ENCODE peak calls at places on chromosomes 7 and 10, in eight cellular contexts. One of them, this sample, is unnamed.

GRCh38 chr10:124717911-124718734 is 26.1 kb downstream of the FAM53B start:
- DNase-seq in prostate gland: no peak
- DNase-seq in stomach: no peak
- DNase-seq in suprapubic skin: peak
- DNase-seq in IMR-90: no peak
- DNase-seq in transverse colon: no peak
- DNase-seq in gastrocnemius medialis: no peak
- DNase-seq in A549: no peak
- DNase-seq in this sample: peak

GRCh38 chr7:77455334-77455733 is 39.2 kb upstream of the GSAP start:
- DNase-seq in suprapubic skin: no peak
- DNase-seq in gastrocnemius medialis: peak
- DNase-seq in transverse colon: no peak
- DNase-seq in A549: peak
- DNase-seq in IMR-90: peak
- DNase-seq in prostate gland: no peak
- DNase-seq in stomach: no peak
- DNase-seq in this sample: no peak

GRCh38 chr7:79308176-79308575 is 145.3 kb downstream of the MAGI2 start:
- DNase-seq in transverse colon: no peak
- DNase-seq in A549: peak
- DNase-seq in gastrocnemius medialis: no peak
- DNase-seq in stomach: no peak
- DNase-seq in suprapubic skin: no peak
- DNase-seq in prostate gland: no peak
- DNase-seq in IMR-90: no peak
- DNase-seq in this sample: no peak

GRCh38 chr7:32892521-32893224 is 1.1 kb upstream of the KBTBD2 start:
- DNase-seq in IMR-90: peak
- DNase-seq in stomach: peak
- DNase-seq in suprapubic skin: peak
- DNase-seq in prostate gland: peak
- DNase-seq in transverse colon: peak
- DNase-seq in A549: peak
- DNase-seq in gastrocnemius medialis: no peak
- DNase-seq in this sample: peak

GRCh38 chr10:25707976-25708671 is 225.9 kb upstream of the MYO3A start:
- DNase-seq in prostate gland: no peak
- DNase-seq in gastrocnemius medialis: no peak
- DNase-seq in IMR-90: no peak
- DNase-seq in A549: no peak
- DNase-seq in transverse colon: no peak
- DNase-seq in suprapubic skin: no peak
- DNase-seq in stomach: no peak
- DNase-seq in this sample: no peak

GRCh38 chr7:128347573-128348147 is 4.0 kb upstream of the RBM28 start:
- DNase-seq in stomach: peak
- DNase-seq in gastrocnemius medialis: no peak
- DNase-seq in prostate gland: no peak
- DNase-seq in IMR-90: peak
- DNase-seq in A549: peak
- DNase-seq in suprapubic skin: no peak
- DNase-seq in transverse colon: peak
- DNase-seq in this sample: peak

GRCh38 chr10:126902157-126902556 is 3.1 kb upstream of the DOCK1 start:
- DNase-seq in IMR-90: peak
- DNase-seq in gastrocnemius medialis: no peak
- DNase-seq in A549: peak
- DNase-seq in transverse colon: no peak
- DNase-seq in stomach: no peak
- DNase-seq in prostate gland: no peak
- DNase-seq in suprapubic skin: no peak
- DNase-seq in this sample: no peak

GRCh38 chr10:86688398-86688921 is 20.1 kb downstream of the LDB3 start:
- DNase-seq in prostate gland: peak
- DNase-seq in stomach: peak
- DNase-seq in suprapubic skin: peak
- DNase-seq in gastrocnemius medialis: peak
- DNase-seq in A549: peak
- DNase-seq in IMR-90: peak
- DNase-seq in transverse colon: peak
- DNase-seq in this sample: peak

GRCh38 chr7:153943428-153944370 is 108.5 kb upstream of the DPP6 start:
- DNase-seq in prostate gland: no peak
- DNase-seq in stomach: no peak
- DNase-seq in A549: no peak
- DNase-seq in gastrocnemius medialis: no peak
- DNase-seq in transverse colon: no peak
- DNase-seq in suprapubic skin: no peak
- DNase-seq in IMR-90: no peak
- DNase-seq in this sample: no peak

DNA sequence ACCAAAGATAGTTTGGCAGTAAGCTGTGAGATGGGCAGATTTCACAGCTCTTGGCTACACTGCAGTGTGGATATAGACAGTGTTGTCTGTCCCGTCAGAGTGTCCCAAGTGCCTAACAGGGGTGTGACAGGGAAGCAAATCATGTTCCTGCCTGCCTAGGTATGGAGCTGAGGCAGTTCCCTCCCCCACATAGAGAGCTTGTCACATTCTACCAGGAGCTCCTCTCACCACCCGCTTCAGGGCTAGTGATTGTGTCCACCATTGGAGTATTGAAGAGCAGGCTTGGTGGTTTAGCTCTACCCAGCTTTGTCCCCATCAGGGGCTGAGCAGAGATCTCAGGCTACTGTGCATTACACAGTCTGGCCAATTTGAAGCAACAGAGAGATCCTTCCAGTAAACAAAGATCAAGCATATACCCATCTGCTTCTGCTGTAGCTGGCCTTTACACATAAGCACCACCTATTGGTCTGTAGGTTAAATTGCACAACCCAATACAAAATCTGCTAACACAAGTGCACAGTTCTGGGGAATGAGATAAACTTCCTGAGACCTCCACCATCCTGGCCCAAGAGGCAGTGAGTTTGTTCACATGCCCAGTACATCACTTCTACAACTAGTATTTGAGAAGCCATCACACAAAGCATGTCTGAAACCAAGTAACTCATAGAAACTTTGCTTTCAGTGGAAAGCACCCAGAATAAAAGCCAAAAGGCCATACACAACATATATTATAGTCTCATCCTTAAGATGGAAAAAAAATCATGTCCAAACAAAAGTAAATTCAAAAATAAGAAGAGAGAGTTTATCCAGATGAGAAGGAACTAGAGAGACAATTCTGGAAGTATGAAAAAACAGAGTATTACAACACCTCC is 67.3 kb downstream of the GLCCI1 start:
- DNase-seq in gastrocnemius medialis: no peak
- DNase-seq in transverse colon: no peak
- DNase-seq in suprapubic skin: no peak
- DNase-seq in A549: peak
- DNase-seq in IMR-90: peak
- DNase-seq in prostate gland: no peak
- DNase-seq in stomach: no peak
- DNase-seq in this sample: no peak
- TF ChIP-seq CTCF in gastrocnemius medialis: no peak
- TF ChIP-seq CTCF in transverse colon: peak
- TF ChIP-seq CTCF in suprapubic skin: no peak
- TF ChIP-seq CTCF in A549: peak
- TF ChIP-seq CTCF in IMR-90: peak
- TF ChIP-seq CTCF in prostate gland: peak
- TF ChIP-seq CTCF in stomach: peak
- TF ChIP-seq CTCF in this sample: no peak

GRCh38 chr7:98282727-98283126 is 1.2 kb downstream of the BRI3 start:
- DNase-seq in IMR-90: no peak
- DNase-seq in stomach: no peak
- DNase-seq in suprapubic skin: no peak
- DNase-seq in gastrocnemius medialis: no peak
- DNase-seq in prostate gland: no peak
- DNase-seq in A549: no peak
- DNase-seq in transverse colon: no peak
- DNase-seq in this sample: no peak

GRCh38 chr7:98283127-98283886 is 1.8 kb downstream of the BRI3 start:
- DNase-seq in prostate gland: no peak
- DNase-seq in suprapubic skin: no peak
- DNase-seq in A549: no peak
- DNase-seq in IMR-90: peak
- DNase-seq in stomach: peak
- DNase-seq in transverse colon: peak
- DNase-seq in gastrocnemius medialis: peak
- DNase-seq in this sample: peak

GRCh38 chr7:98280791-98281756 is at the start of gene BRI3:
- DNase-seq in transverse colon: peak
- DNase-seq in prostate gland: peak
- DNase-seq in suprapubic skin: peak
- DNase-seq in IMR-90: peak
- DNase-seq in stomach: peak
- DNase-seq in A549: peak
- DNase-seq in gastrocnemius medialis: peak
- DNase-seq in this sample: peak

GRCh38 chr7:98280296-98280695 is 1.2 kb upstream of the BRI3 start:
- DNase-seq in prostate gland: no peak
- DNase-seq in stomach: no peak
- DNase-seq in suprapubic skin: no peak
- DNase-seq in IMR-90: no peak
- DNase-seq in gastrocnemius medialis: no peak
- DNase-seq in A549: no peak
- DNase-seq in transverse colon: no peak
- DNase-seq in this sample: no peak

GRCh38 chr7:98281757-98282652 is 519 bp downstream of the BRI3 start:
- DNase-seq in IMR-90: no peak
- DNase-seq in suprapubic skin: no peak
- DNase-seq in prostate gland: no peak
- DNase-seq in transverse colon: peak
- DNase-seq in gastrocnemius medialis: no peak
- DNase-seq in A549: no peak
- DNase-seq in stomach: peak
- DNase-seq in this sample: peak
- TF ChIP-seq POLR2A in IMR-90: peak
- TF ChIP-seq POLR2A in suprapubic skin: no peak
- TF ChIP-seq POLR2A in prostate gland: no peak
- TF ChIP-seq POLR2A in transverse colon: no peak
- TF ChIP-seq POLR2A in gastrocnemius medialis: peak
- TF ChIP-seq POLR2A in A549: no peak
- TF ChIP-seq POLR2A in stomach: no peak
- TF ChIP-seq POLR2A in this sample: no peak

GRCh38 chr10:44991571-44991970 is 9.2 kb upstream of the ZNF22 start:
- DNase-seq in gastrocnemius medialis: no peak
- DNase-seq in suprapubic skin: no peak
- DNase-seq in stomach: no peak
- DNase-seq in transverse colon: no peak
- DNase-seq in prostate gland: peak
- DNase-seq in IMR-90: no peak
- DNase-seq in A549: no peak
- DNase-seq in this sample: peak

GRCh38 chr10:44988957-44989620 is 10.5 kb upstream of the DEPP1 start:
- DNase-seq in A549: no peak
- DNase-seq in stomach: no peak
- DNase-seq in transverse colon: no peak
- DNase-seq in gastrocnemius medialis: no peak
- DNase-seq in suprapubic skin: peak
- DNase-seq in IMR-90: no peak
- DNase-seq in prostate gland: no peak
- DNase-seq in this sample: no peak

GRCh38 chr10:44989621-44990301 is 11.0 kb upstream of the ZNF22 start:
- DNase-seq in transverse colon: no peak
- DNase-seq in IMR-90: no peak
- DNase-seq in suprapubic skin: peak
- DNase-seq in gastrocnemius medialis: no peak
- DNase-seq in stomach: no peak
- DNase-seq in prostate gland: no peak
- DNase-seq in A549: no peak
- DNase-seq in this sample: peak

GRCh38 chr10:44990965-44991364 is 9.8 kb upstream of the ZNF22 start:
- DNase-seq in prostate gland: no peak
- DNase-seq in IMR-90: no peak
- DNase-seq in stomach: no peak
- DNase-seq in suprapubic skin: no peak
- DNase-seq in transverse colon: no peak
- DNase-seq in A549: no peak
- DNase-seq in gastrocnemius medialis: no peak
- DNase-seq in this sample: no peak

DNA sequence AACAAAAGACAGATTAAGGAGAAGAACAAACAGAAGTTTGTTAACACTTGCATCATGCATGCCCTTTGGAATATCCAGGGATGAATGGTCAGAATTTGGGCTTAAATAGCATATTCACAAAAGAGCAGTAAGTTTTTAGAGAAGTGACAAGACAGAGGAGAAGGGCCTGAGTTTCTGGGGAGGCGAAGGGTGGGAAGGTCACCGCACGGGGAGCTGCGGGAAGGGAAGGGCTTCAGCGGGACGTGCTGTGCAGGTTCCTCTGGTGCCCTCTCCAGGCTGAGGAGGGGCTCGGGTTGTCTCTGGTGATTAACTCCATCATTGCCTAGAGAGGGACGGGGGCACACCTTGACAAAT is 10.4 kb upstream of the ZNF22 start:
- DNase-seq in transverse colon: no peak
- DNase-seq in A549: no peak
- DNase-seq in prostate gland: no peak
- DNase-seq in stomach: no peak
- DNase-seq in gastrocnemius medialis: no peak
- DNase-seq in suprapubic skin: peak
- DNase-seq in IMR-90: no peak
- DNase-seq in this sample: peak
- TF ChIP-seq CTCF in transverse colon: no peak
- TF ChIP-seq CTCF in A549: peak
- TF ChIP-seq CTCF in prostate gland: no peak
- TF ChIP-seq CTCF in stomach: no peak
- TF ChIP-seq CTCF in gastrocnemius medialis: no peak
- TF ChIP-seq CTCF in suprapubic skin: no peak
- TF ChIP-seq CTCF in IMR-90: peak
- TF ChIP-seq CTCF in this sample: no peak

DNA sequence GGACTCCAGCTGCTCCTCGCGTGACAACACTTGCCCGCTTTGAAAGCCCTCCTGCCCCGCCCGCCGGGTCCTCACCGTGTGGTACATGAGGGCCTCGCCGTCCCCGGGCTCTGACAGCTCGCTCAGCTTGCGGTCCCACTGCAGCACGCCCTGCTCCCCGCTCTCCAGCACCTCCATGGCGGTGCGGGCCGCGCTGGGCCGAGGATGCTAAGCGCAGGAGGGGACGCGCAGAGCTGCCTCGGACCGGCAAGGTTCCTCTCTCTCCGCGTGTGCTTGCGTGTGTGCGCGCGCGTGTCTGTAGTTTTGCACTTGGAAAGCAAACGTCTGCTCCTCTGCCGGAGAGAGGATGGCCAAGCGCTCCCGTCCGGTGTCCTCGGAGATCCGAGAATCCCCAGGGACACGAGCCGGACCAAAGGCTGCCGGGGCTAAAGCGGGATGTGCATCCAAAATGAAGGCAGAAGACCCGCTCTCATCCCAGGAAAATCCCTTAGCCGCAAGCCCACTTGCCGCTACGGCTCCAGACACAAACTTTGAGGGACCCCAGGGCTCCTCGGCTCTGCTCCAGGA is at the start of gene CREB3L2:
- DNase-seq in A549: peak
- DNase-seq in prostate gland: peak
- DNase-seq in suprapubic skin: peak
- DNase-seq in IMR-90: peak
- DNase-seq in gastrocnemius medialis: peak
- DNase-seq in stomach: peak
- DNase-seq in transverse colon: peak
- DNase-seq in this sample: peak
- TF ChIP-seq POLR2A in A549: peak
- TF ChIP-seq POLR2A in prostate gland: peak
- TF ChIP-seq POLR2A in suprapubic skin: no peak
- TF ChIP-seq POLR2A in IMR-90: peak
- TF ChIP-seq POLR2A in gastrocnemius medialis: peak
- TF ChIP-seq POLR2A in stomach: no peak
- TF ChIP-seq POLR2A in transverse colon: peak
- TF ChIP-seq POLR2A in this sample: peak